ENCODE peak calls at places on chromosomes 5 and 9, in six cellular contexts. B is heart left ventricle, V is fibroblast of lung, G is B cell, N is MM.1S, S is WTC11. C is an unnamed sample.

GRCh38 chr5:118705931-118706330 is 282.4 kb downstream of the DTWD2 start:
- DNase-seq in B (no peak), V (no peak), N (no peak), S (no peak), G (no peak), C (no peak)

GRCh38 chr9:110123364-110124095 is 84.4 kb downstream of the C9orf152 start:
- DNase-seq in B (no peak), N (no peak), G (no peak), V (peak; percentile 91), S (no peak), C (no peak)

GRCh38 chr5:73189816-73190451 is 16.9 kb downstream of the TMEM174 start:
- DNase-seq in N (no peak), S (peak; percentile 50), V (peak; percentile 81), B (no peak), G (no peak), C (no peak)

GRCh38 chr5:68749648-68750047 is 344.2 kb upstream of the SLC30A5 start:
- DNase-seq in B (no peak), G (no peak), V (no peak), S (no peak), N (no peak), C (no peak)

GRCh38 chr9:121613009-121613766 is 38.2 kb upstream of the DAB2IP start:
- DNase-seq in N (no peak), B (no peak), S (no peak), V (no peak), G (no peak), C (no peak)

GRCh38 chr9:134842321-134842720 is 38.3 kb upstream of the FCN2 start:
- DNase-seq in N (no peak), G (no peak), S (no peak), B (no peak), V (no peak), C (no peak)

GRCh38 chr5:179204572-179204971 is 140.7 kb downstream of the ADAMTS2 start:
- DNase-seq in B (no peak), V (no peak), G (no peak), S (no peak), N (no peak), C (no peak)

GRCh38 chr9:124295097-124295794 is 37.5 kb downstream of the NEK6 start:
- DNase-seq in G (no peak), B (peak; percentile 65), V (peak; percentile 62), S (no peak), N (no peak), C (no peak)

GRCh38 chr9:134836406-134836970 is 44.1 kb upstream of the FCN2 start:
- DNase-seq in B (no peak), N (no peak), G (no peak), S (no peak), V (no peak), C (no peak)

GRCh38 chr5:175321927-175322532 is 122.0 kb downstream of the DRD1 start:
- DNase-seq in B (no peak), G (no peak), V (peak; percentile 45), S (peak; percentile 72), N (peak; percentile 66), C (peak; percentile 24)

GRCh38 chr9:20320921-20321320 is 301.4 kb downstream of the MLLT3 start:
- DNase-seq in G (no peak), V (no peak), B (no peak), S (no peak), N (no peak), C (no peak)

GRCh38 chr5:5781335-5781734 is 358.9 kb downstream of the ICE1 start:
- DNase-seq in V (no peak), N (no peak), B (no peak), G (no peak), S (no peak), C (no peak)

GRCh38 chr5:135930949-135931295 is 23.9 kb downstream of the LECT2 start:
- DNase-seq in S (peak; percentile 31), N (no peak), V (no peak), G (no peak), B (no peak), C (no peak)

GRCh38 chr9:135522931-135523330 is 1.7 kb downstream of the LCN1 start:
- DNase-seq in G (no peak), N (no peak), S (no peak), B (peak; percentile 43), V (no peak), C (no peak)

GRCh38 chr5:148541054-148541835 is 113.1 kb downstream of the HTR4 start:
- DNase-seq in G (no peak), N (peak; percentile 61), V (no peak), B (no peak), S (no peak), C (no peak)

GRCh38 chr5:172766287-172767104 is 4.5 kb downstream of the DUSP1 start:
- DNase-seq in G (no peak), N (no peak), S (no peak), V (peak; percentile 81), B (peak; percentile 81), C (no peak)

GRCh38 chr5:54301852-54302251 is 8.5 kb downstream of the ARL15 start:
- DNase-seq in G (no peak), V (no peak), S (no peak), N (no peak), B (no peak), C (no peak)

GRCh38 chr9:70435948-70436347 is 21.5 kb upstream of the KLF9 start:
- DNase-seq in B (no peak), V (peak; percentile 66), N (no peak), G (no peak), S (no peak), C (no peak)

GRCh38 chr5:67339219-67339767 is 142.7 kb upstream of the CD180 start:
- DNase-seq in G (no peak), S (no peak), N (no peak), B (no peak), V (no peak), C (no peak)

GRCh38 chr5:67344870-67345269 is 148.3 kb upstream of the CD180 start:
- DNase-seq in G (no peak), S (no peak), B (no peak), N (no peak), V (no peak), C (no peak)

GRCh38 chr5:67338416-67338815 is 141.8 kb upstream of the CD180 start:
- DNase-seq in G (no peak), B (no peak), S (no peak), V (peak; percentile 49), N (no peak), C (no peak)

GRCh38 chr5:67343835-67344234 is 147.2 kb upstream of the CD180 start:
- DNase-seq in N (no peak), V (no peak), S (no peak), G (no peak), B (no peak), C (no peak)

GRCh38 chr5:67341478-67341877 is 144.9 kb upstream of the CD180 start:
- DNase-seq in B (no peak), N (no peak), V (no peak), G (no peak), S (no peak), C (no peak)
- TF ChIP-seq CTCF in B (no peak), N (no peak), V (no peak), G (no peak), S (no peak), C (no peak)

GRCh38 chr5:31531543-31531887 is 378 bp downstream of the DROSHA start:
- DNase-seq in S (no peak), N (peak; percentile 28), V (peak; percentile 10), G (no peak), B (no peak), C (peak; percentile 44)

GRCh38 chr5:31534527-31535046 is 2.5 kb downstream of the C5orf22 start:
- DNase-seq in S (no peak), G (no peak), N (no peak), B (no peak), V (no peak), C (no peak)

GRCh38 chr5:31530541-31531265 is 1.2 kb downstream of the DROSHA start:
- DNase-seq in N (no peak), S (no peak), V (peak; percentile 25), B (no peak), G (no peak), C (no peak)

GRCh38 chr5:31536873-31537272 is 4.8 kb downstream of the C5orf22 start:
- DNase-seq in V (no peak), G (no peak), B (no peak), S (no peak), N (no peak), C (no peak)

DNA sequence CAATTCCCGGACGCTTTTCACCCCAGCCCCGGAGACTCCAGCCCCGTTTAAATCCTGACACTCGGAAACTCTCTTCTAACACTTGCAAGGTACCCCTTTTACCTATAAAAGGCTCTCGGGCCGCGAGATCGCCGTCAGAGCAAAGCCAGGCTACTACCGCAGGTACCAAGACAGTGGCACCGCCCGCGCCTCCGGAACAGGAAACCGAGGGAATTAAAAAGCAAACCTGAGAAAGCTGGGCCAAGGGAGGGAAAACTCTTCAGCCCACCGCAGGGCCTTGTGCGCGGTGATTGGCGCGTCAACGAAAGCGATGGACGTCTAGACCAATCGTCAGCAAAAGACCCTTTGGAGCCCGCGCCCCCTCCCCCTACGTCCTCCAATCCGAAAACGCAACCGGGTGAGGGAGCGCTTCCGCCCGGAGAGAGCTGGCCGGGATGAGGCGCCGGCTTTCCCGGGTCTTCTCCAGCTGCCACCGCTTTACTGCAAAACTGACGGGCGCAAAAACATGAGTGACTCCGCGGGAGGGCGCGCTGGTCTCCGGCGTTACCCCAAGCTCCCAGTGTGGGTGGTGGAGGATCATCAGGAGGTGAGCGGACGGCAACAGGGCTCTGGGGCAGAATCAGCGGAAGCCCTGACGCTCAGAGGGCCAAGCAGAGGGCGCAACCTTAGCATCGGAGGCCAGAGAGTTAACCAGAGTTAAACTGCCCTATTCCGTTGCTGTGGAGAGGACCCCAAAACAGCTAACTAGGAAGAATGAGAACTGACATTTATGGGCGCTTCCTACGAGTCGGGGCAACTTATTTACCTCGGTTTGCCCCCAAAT is at the start of the genes C5orf22 and DROSHA:
- DNase-seq in G (peak; percentile 88), S (peak; percentile 96), N (peak; percentile 97), B (peak; percentile 96), V (peak; percentile 96), C (peak; percentile 94)
- TF ChIP-seq CTCF in G (no peak), S (no peak), N (peak; percentile 20), B (no peak), V (no peak), C (peak; percentile 25)

DNA sequence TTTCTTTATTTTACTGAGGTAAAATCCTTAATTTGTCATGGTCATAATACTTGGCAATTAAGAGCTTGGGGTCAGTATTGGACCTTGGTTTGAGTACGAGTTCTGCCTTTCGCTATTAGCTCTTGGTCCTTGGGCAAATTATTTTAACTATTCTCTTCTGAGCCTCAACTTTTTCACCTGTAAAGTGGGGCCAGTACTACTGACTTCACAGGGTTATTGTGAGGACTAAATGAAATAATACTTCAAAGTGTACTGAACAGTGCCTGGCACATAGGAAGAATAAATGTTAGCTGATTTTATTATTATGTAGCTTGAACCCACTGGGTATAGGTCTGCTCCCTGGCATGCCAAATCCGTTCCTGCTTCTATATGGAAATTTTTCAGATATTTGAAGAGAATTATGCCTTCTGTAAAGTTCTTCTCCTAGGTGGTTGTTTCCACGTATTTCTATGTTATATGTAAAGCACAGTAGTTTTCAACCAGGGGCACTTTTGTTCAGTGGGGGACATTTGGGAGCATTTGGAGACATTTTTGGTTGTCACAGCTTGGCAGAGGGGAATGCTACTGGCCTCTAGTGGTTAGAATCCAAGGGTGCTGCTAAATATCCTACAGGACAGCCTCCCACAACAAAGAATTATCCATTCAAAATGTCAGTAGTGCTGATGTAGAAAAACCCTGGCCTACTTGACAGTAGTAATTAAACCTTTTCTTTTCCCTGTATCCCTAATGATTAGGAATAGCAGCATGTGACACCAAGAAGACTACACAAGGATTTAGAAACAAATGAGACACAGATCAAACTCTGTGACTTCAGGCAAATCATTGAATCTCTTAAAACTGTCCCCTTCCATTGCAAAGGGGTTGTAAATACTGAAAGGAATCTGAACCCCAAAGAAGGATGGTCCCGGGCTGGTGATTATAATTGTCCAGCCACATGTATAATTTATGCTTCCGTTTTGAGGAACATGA is 4.5 kb downstream of the RCL1 start:
- DNase-seq in G (no peak), B (no peak), V (peak; percentile 32), S (peak; percentile 19), N (peak; percentile 42), C (peak; percentile 24)
- TF ChIP-seq CTCF in G (peak; percentile 64), B (peak; percentile 61), V (peak; percentile 90), S (peak; percentile 41), N (peak; percentile 69), C (peak; percentile 60)

GRCh38 chr5:138276402-138277054 is 2.1 kb upstream of the GFRA3 start:
- DNase-seq in G (no peak), V (no peak), B (no peak), N (no peak), S (no peak), C (no peak)
- TF ChIP-seq CTCF in G (no peak), V (no peak), B (no peak), N (no peak), S (no peak), C (no peak)

C was measured in GM10248.